ENCODE peak calls at places on chromosomes 6 and 20, in four cellular contexts. J is H4, D is posterior vena cava, N is H54. T is an unnamed sample.

GRCh38 chr6:109821494-109821893 is 130.4 kb downstream of the FIG4 start:
- DNase-seq in J (no peak), D (no peak), N (no peak), T (no peak)

GRCh38 chr20:49642808-49643207 is 70.9 kb downstream of the B4GALT5 start:
- DNase-seq in J (no peak), D (no peak), N (no peak), T (no peak)

GRCh38 chr6:146410851-146411595 is 132.6 kb upstream of the RAB32 start:
- DNase-seq in J (peak), D (no peak), N (no peak), T (no peak)

GRCh38 chr6:129717287-129717686 is 7.3 kb upstream of the ARHGAP18 start:
- DNase-seq in J (no peak), D (no peak), N (no peak), T (no peak)

GRCh38 chr20:57698191-57698866 is 11.5 kb downstream of the PMEPA1 start:
- DNase-seq in J (peak), D (no peak), N (peak), T (peak)

GRCh38 chr6:24069546-24069945 is 56.5 kb upstream of the NRSN1 start:
- DNase-seq in J (no peak), D (no peak), N (no peak), T (no peak)

GRCh38 chr6:105522626-105523322 is 119.9 kb upstream of the PREP start:
- DNase-seq in J (peak), D (no peak), N (no peak), T (no peak)

GRCh38 chr20:52071136-52071535 is 120.4 kb downstream of the ZFP64 start:
- DNase-seq in J (no peak), D (no peak), N (no peak), T (no peak)

GRCh38 chr6:4637691-4638433 is 138.3 kb upstream of the CDYL start:
- DNase-seq in J (no peak), D (no peak), N (peak), T (no peak)

GRCh38 chr6:158411998-158412397 is 99.7 kb downstream of the TULP4 start:
- DNase-seq in J (no peak), D (no peak), N (no peak), T (no peak)

GRCh38 chr20:10551732-10552724 is 116.9 kb downstream of the SLX4IP start:
- DNase-seq in J (no peak), D (no peak), N (no peak), T (no peak)

GRCh38 chr6:89034586-89035251 is 45.8 kb upstream of the PNRC1 start:
- DNase-seq in J (peak), D (no peak), N (peak), T (no peak)

GRCh38 chr20:33076662-33077398 is 2.6 kb upstream of the BPIFB4 start:
- DNase-seq in J (peak), D (no peak), N (peak), T (no peak)

GRCh38 chr6:134253681-134254080 is 64.2 kb downstream of the SGK1 start:
- DNase-seq in J (no peak), D (no peak), N (no peak), T (no peak)

GRCh38 chr6:6688283-6688682 is 99.8 kb downstream of the LY86 start:
- DNase-seq in J (no peak), D (no peak), N (no peak), T (no peak)

GRCh38 chr20:24894488-24894887 is 54.6 kb upstream of the CST7 start:
- DNase-seq in J (no peak), D (no peak), N (no peak), T (no peak)

GRCh38 chr6:124080483-124080882 is 276.8 kb downstream of the NKAIN2 start:
- DNase-seq in J (no peak), D (no peak), N (no peak), T (no peak)

GRCh38 chr6:16548121-16548520 is 213.1 kb downstream of the ATXN1 start:
- DNase-seq in J (no peak), D (no peak), N (no peak), T (no peak)

GRCh38 chr20:63651942-63652191 is 1.4 kb downstream of the STMN3 start:
- DNase-seq in J (no peak), D (no peak), N (no peak), T (no peak)

GRCh38 chr6:30861257-30862048 is 22.9 kb upstream of the DDR1 start:
- DNase-seq in J (no peak), D (no peak), N (no peak), T (no peak)

GRCh38 chr6:117397536-117398227 is 28.1 kb downstream of the ROS1 start:
- DNase-seq in J (no peak), D (no peak), N (no peak), T (no peak)

GRCh38 chr6:19417713-19418112 is 419.5 kb upstream of the ID4 start:
- DNase-seq in J (no peak), D (no peak), N (peak), T (peak)

GRCh38 chr20:13819885-13820645 is 35.2 kb downstream of the NDUFAF5 start:
- DNase-seq in J (peak), D (no peak), N (peak), T (peak)

GRCh38 chr6:163417595-163417994 is 3.1 kb downstream of the QKI start:
- DNase-seq in J (no peak), D (no peak), N (no peak), T (no peak)

GRCh38 chr6:144659202-144659731 is 374.1 kb downstream of the UTRN start:
- DNase-seq in J (peak), D (no peak), N (no peak), T (no peak)

GRCh38 chr6:33975631-33976424 is 170.1 kb downstream of the GRM4 start:
- DNase-seq in J (no peak), D (peak), N (no peak), T (no peak)

GRCh38 chr6:95768539-95768938 is 191.2 kb downstream of the MANEA start:
- DNase-seq in J (no peak), D (no peak), N (no peak), T (no peak)

GRCh38 chr6:72552938-72553337 is 68.9 kb upstream of the KCNQ5 start:
- DNase-seq in J (peak), D (no peak), N (no peak), T (peak)

GRCh38 chr6:36642913-36643817 is 35.3 kb upstream of the CDKN1A start:
- DNase-seq in J (peak), D (peak), N (peak), T (no peak)

GRCh38 chr20:21622097-21622496 is 83.4 kb upstream of the PAX1 start:
- DNase-seq in J (no peak), D (no peak), N (no peak), T (no peak)

GRCh38 chr6:57173056-57173885 is 1.1 kb downstream of the BAG2 start:
- DNase-seq in J (peak), D (no peak), N (no peak), T (peak)

GRCh38 chr6:154499854-154500589 is 10.5 kb downstream of the CNKSR3 start:
- DNase-seq in J (no peak), D (no peak), N (no peak), T (no peak)